ENCODE peak calls at places on chromosomes 5 and 9, in four cellular contexts. One of them, this sample, is unnamed.

GRCh38 chr5:93721045-93721444 is 20.4 kb downstream of the POU5F2 start:
- DNase-seq in naive thymus-derived CD4-positive, alpha-beta T cell: no peak
- DNase-seq in K562: no peak
- DNase-seq in SJSA1: no peak
- DNase-seq in this sample: peak

GRCh38 chr5:156640751-156641241 is 209.3 kb upstream of the PPP1R2B start:
- DNase-seq in SJSA1: no peak
- DNase-seq in naive thymus-derived CD4-positive, alpha-beta T cell: no peak
- DNase-seq in K562: no peak
- DNase-seq in this sample: no peak

GRCh38 chr5:39323542-39323941 is 40.8 kb downstream of the C9 start:
- DNase-seq in SJSA1: no peak
- DNase-seq in naive thymus-derived CD4-positive, alpha-beta T cell: no peak
- DNase-seq in K562: no peak
- DNase-seq in this sample: no peak

GRCh38 chr5:134515801-134516200 is 9.7 kb upstream of the JADE2 start:
- DNase-seq in SJSA1: no peak
- DNase-seq in K562: no peak
- DNase-seq in naive thymus-derived CD4-positive, alpha-beta T cell: no peak
- DNase-seq in this sample: no peak

GRCh38 chr5:179187681-179188575 is 127.8 kb downstream of the ZNF354C start:
- DNase-seq in naive thymus-derived CD4-positive, alpha-beta T cell: no peak
- DNase-seq in K562: no peak
- DNase-seq in SJSA1: no peak
- DNase-seq in this sample: no peak

GRCh38 chr5:10439692-10440091 is 2.0 kb upstream of the ROPN1L start:
- DNase-seq in SJSA1: no peak
- DNase-seq in naive thymus-derived CD4-positive, alpha-beta T cell: no peak
- DNase-seq in K562: no peak
- DNase-seq in this sample: no peak

GRCh38 chr9:127938298-127938690 is 640 bp upstream of the DPM2 start:
- DNase-seq in SJSA1: no peak
- DNase-seq in K562: peak
- DNase-seq in naive thymus-derived CD4-positive, alpha-beta T cell: no peak
- DNase-seq in this sample: no peak

GRCh38 chr5:67578011-67578410 is 381.4 kb upstream of the CD180 start:
- DNase-seq in SJSA1: no peak
- DNase-seq in naive thymus-derived CD4-positive, alpha-beta T cell: no peak
- DNase-seq in K562: no peak
- DNase-seq in this sample: no peak

GRCh38 chr5:77312411-77312810 is 101.9 kb downstream of the PDE8B start:
- DNase-seq in K562: no peak
- DNase-seq in SJSA1: no peak
- DNase-seq in naive thymus-derived CD4-positive, alpha-beta T cell: no peak
- DNase-seq in this sample: no peak

GRCh38 chr5:113050606-113051391 is 74.2 kb downstream of the DCP2 start:
- DNase-seq in naive thymus-derived CD4-positive, alpha-beta T cell: no peak
- DNase-seq in K562: no peak
- DNase-seq in SJSA1: peak
- DNase-seq in this sample: no peak

GRCh38 chr5:148967783-148968182 is 95.1 kb downstream of the SH3TC2 start:
- DNase-seq in K562: no peak
- DNase-seq in naive thymus-derived CD4-positive, alpha-beta T cell: no peak
- DNase-seq in SJSA1: no peak
- DNase-seq in this sample: no peak

GRCh38 chr5:179422840-179423523 is 77.7 kb upstream of the ADAMTS2 start:
- DNase-seq in SJSA1: no peak
- DNase-seq in naive thymus-derived CD4-positive, alpha-beta T cell: no peak
- DNase-seq in K562: no peak
- DNase-seq in this sample: no peak

GRCh38 chr9:109974143-109974917 is 194.3 kb downstream of the PALM2AKAP2 start:
- DNase-seq in SJSA1: no peak
- DNase-seq in naive thymus-derived CD4-positive, alpha-beta T cell: no peak
- DNase-seq in K562: no peak
- DNase-seq in this sample: no peak

GRCh38 chr5:10726913-10727517 is 34.0 kb downstream of the DAP start:
- DNase-seq in naive thymus-derived CD4-positive, alpha-beta T cell: no peak
- DNase-seq in K562: no peak
- DNase-seq in SJSA1: peak
- DNase-seq in this sample: no peak

GRCh38 chr5:136891601-136892000 is 526.3 kb upstream of the TRPC7 start:
- DNase-seq in naive thymus-derived CD4-positive, alpha-beta T cell: no peak
- DNase-seq in SJSA1: no peak
- DNase-seq in K562: no peak
- DNase-seq in this sample: no peak

GRCh38 chr9:504921-505821 is 290.5 kb downstream of the DOCK8 start:
- DNase-seq in naive thymus-derived CD4-positive, alpha-beta T cell: peak
- DNase-seq in SJSA1: no peak
- DNase-seq in K562: peak
- DNase-seq in this sample: no peak

GRCh38 chr5:92810036-92810435 is 771.0 kb downstream of the NR2F1-AS1 start:
- DNase-seq in SJSA1: no peak
- DNase-seq in naive thymus-derived CD4-positive, alpha-beta T cell: no peak
- DNase-seq in K562: no peak
- DNase-seq in this sample: no peak

GRCh38 chr9:119588874-119589560 is 219.8 kb upstream of the BRINP1 start:
- DNase-seq in K562: no peak
- DNase-seq in naive thymus-derived CD4-positive, alpha-beta T cell: no peak
- DNase-seq in SJSA1: no peak
- DNase-seq in this sample: no peak

GRCh38 chr5:112733586-112733985 is 4.1 kb upstream of the APC start:
- DNase-seq in naive thymus-derived CD4-positive, alpha-beta T cell: no peak
- DNase-seq in K562: no peak
- DNase-seq in SJSA1: no peak
- DNase-seq in this sample: no peak

GRCh38 chr5:38734353-38734752 is 111.5 kb upstream of the OSMR start:
- DNase-seq in SJSA1: no peak
- DNase-seq in K562: no peak
- DNase-seq in naive thymus-derived CD4-positive, alpha-beta T cell: no peak
- DNase-seq in this sample: no peak

GRCh38 chr5:135332519-135333150 is 66.4 kb downstream of the MACROH2A1 start:
- DNase-seq in SJSA1: peak
- DNase-seq in naive thymus-derived CD4-positive, alpha-beta T cell: peak
- DNase-seq in K562: peak
- DNase-seq in this sample: peak

DNA sequence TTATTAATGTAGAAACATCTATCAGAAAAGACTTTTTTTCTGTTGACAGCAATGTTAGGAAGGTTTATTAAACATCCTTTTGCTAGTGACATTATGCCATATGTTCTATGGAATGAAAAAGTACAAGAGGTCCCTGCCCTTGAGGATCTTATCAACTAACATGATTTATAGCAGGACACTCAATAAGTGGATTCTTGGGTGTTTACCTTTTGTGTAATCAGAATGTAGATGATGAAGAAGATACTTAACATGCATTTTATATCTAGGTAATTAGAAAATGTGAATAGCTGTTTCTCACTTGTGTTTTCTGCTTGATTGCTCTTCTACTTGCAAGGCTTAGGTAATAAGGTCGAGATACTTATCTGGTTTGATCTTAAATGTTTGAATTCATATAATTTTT is 4.9 kb downstream of the HMGCR start:
- DNase-seq in naive thymus-derived CD4-positive, alpha-beta T cell: no peak
- DNase-seq in K562: no peak
- DNase-seq in SJSA1: no peak
- DNase-seq in this sample: no peak
- H3K4me3 ChIP-seq in naive thymus-derived CD4-positive, alpha-beta T cell: no peak
- H3K4me3 ChIP-seq in K562: no peak
- H3K4me3 ChIP-seq in SJSA1: no peak
- H3K4me3 ChIP-seq in this sample: no peak

GRCh38 chr9:97847474-97848236 is 5.4 kb upstream of the FOXE1 start:
- DNase-seq in SJSA1: no peak
- DNase-seq in naive thymus-derived CD4-positive, alpha-beta T cell: no peak
- DNase-seq in K562: no peak
- DNase-seq in this sample: no peak
- H3K4me3 ChIP-seq in SJSA1: no peak
- H3K4me3 ChIP-seq in naive thymus-derived CD4-positive, alpha-beta T cell: no peak
- H3K4me3 ChIP-seq in K562: no peak
- H3K4me3 ChIP-seq in this sample: no peak

GRCh38 chr5:74631088-74631960 is 9.2 kb downstream of the ENC1 start:
- DNase-seq in K562: no peak
- DNase-seq in naive thymus-derived CD4-positive, alpha-beta T cell: peak
- DNase-seq in SJSA1: peak
- DNase-seq in this sample: no peak
- H3K4me3 ChIP-seq in K562: no peak
- H3K4me3 ChIP-seq in naive thymus-derived CD4-positive, alpha-beta T cell: peak
- H3K4me3 ChIP-seq in SJSA1: no peak
- H3K4me3 ChIP-seq in this sample: no peak

GRCh38 chr9:21381752-21382339 is 3.4 kb downstream of the IFNA2 start:
- DNase-seq in K562: no peak
- DNase-seq in SJSA1: no peak
- DNase-seq in naive thymus-derived CD4-positive, alpha-beta T cell: no peak
- DNase-seq in this sample: no peak
- H3K4me3 ChIP-seq in K562: no peak
- H3K4me3 ChIP-seq in SJSA1: no peak
- H3K4me3 ChIP-seq in naive thymus-derived CD4-positive, alpha-beta T cell: no peak
- H3K4me3 ChIP-seq in this sample: no peak

This sample was measured in Jurkat, Clone E6-1.